ENCODE peak calls at places on chromosomes 7 and 10, in four cellular contexts. R, F, C and U are unnamed samples.

GRCh38 chr7:6367701-6368211 is 80.0 kb downstream of the DAGLB start:
- DNase-seq in C (no peak), F (no peak), R (peak; percentile 81), U (peak; percentile 63)

GRCh38 chr7:128270799-128271411 is 29.8 kb downstream of the LEP start:
- DNase-seq in R (peak; percentile 43), F (peak; percentile 64), C (no peak), U (no peak)

GRCh38 chr7:149604521-149604920 is 106.9 kb upstream of the ZNF746 start:
- DNase-seq in R (peak; percentile 18), C (no peak), F (no peak), U (no peak)

GRCh38 chr7:44219371-44220045 is 18.7 kb downstream of the YKT6 start:
- DNase-seq in C (no peak), R (no peak), F (no peak), U (no peak)

GRCh38 chr7:2289621-2290020 is 24.6 kb downstream of the SNX8 start:
- DNase-seq in F (no peak), R (no peak), C (no peak), U (no peak)

GRCh38 chr10:50325449-50326188 is 74.3 kb upstream of the ASAH2 start:
- DNase-seq in F (no peak), C (no peak), R (peak; percentile 94), U (peak; percentile 17)

GRCh38 chr10:20133669-20134189 is 317.5 kb downstream of the PLXDC2 start:
- DNase-seq in R (no peak), C (no peak), F (no peak), U (no peak)

GRCh38 chr10:122239578-122240257 is 31.4 kb upstream of the BTBD16 start:
- DNase-seq in R (peak; percentile 10), C (no peak), F (no peak), U (no peak)

GRCh38 chr7:68839014-68839413 is 759.3 kb upstream of the AUTS2 start:
- DNase-seq in F (no peak), C (no peak), R (no peak), U (no peak)

GRCh38 chr7:44431091-44431608 is 59.3 kb downstream of the NUDCD3 start:
- DNase-seq in F (peak; percentile 87), R (no peak), C (no peak), U (peak; percentile 17)

GRCh38 chr7:97405842-97406241 is 288.3 kb downstream of the SDHAF3 start:
- DNase-seq in C (no peak), F (no peak), R (peak; percentile 5), U (no peak)

GRCh38 chr7:108158766-108159165 is 28.6 kb upstream of the LAMB4 start:
- DNase-seq in F (no peak), R (peak; percentile 39), C (no peak), U (peak; percentile 63)

GRCh38 chr10:34570887-34571286 is 244.2 kb downstream of the PARD3 start:
- DNase-seq in C (no peak), F (no peak), R (no peak), U (no peak)

GRCh38 chr10:59865101-59865500 is 41.3 kb downstream of the CCDC6 start:
- DNase-seq in R (peak; percentile 44), C (peak; percentile 57), F (peak; percentile 67), U (peak; percentile 85)

DNA sequence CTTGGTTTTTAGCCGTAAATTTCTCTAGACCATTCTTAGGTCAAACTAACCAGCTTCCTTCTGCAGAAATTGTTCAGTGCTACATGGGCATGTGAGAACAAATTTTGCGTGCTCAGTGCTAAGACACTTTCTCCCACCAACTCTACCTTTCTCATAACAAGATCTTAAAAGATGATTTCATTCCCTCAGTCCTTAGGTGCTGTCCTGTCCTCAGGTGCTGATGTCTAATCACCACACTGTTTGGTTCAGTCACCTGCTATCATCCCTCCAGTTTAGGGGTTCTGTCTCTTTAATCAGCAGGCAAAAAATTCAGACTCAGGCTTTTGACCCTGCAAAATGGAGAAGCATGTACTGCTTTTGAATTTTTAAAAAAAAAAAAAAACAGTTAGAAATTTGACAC is 227.5 kb upstream of the YAE1 start:
- DNase-seq in R (no peak), F (no peak), C (no peak), U (no peak)
- H3K9me3 ChIP-seq in R (no peaks in the 10 kb centered on the region), F (no peaks in the 10 kb centered on the region), C (no peaks in the 10 kb centered on the region), U (no peaks in the 10 kb centered on the region)

DNA sequence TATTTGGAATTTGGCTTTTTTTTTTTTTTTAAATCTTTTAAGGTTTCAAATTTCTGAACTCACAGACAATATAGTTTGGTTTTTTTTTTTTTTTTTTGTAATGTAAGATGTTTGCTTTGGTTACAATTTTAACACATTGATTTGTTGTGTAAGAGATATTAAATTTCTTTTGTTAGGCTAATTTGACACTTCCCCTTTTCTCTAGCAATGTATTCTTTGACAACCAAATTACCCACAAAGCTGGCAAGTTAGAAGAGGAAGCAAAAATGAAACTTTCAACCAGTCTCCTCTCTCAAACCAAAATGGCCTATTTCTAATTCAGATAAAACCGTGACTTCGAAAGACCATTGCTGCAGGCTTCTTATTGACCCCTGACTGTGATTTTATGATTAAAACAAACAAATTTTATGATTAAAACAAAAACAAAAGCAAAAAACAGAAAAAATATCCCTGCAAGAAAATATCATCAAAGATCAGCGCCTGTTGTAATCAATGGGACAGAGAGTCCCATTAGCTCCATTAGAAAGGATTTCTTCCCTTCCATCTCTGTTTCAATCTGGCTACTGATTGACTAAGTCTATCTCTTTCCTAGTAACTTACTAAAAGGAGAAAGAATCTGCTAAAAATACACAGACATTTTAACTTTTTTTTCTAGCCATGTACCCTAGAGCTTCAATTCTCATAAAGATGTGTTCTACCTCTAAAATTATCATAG is 489.2 kb downstream of the MDFIC start:
- DNase-seq in F (no peak), C (no peak), R (no peak), U (no peak)
- H3K4me3 ChIP-seq in F (no peak overlapping the region), C (no peak overlapping the region), R (no peak overlapping the region), U (no peak overlapping the region)

DNA sequence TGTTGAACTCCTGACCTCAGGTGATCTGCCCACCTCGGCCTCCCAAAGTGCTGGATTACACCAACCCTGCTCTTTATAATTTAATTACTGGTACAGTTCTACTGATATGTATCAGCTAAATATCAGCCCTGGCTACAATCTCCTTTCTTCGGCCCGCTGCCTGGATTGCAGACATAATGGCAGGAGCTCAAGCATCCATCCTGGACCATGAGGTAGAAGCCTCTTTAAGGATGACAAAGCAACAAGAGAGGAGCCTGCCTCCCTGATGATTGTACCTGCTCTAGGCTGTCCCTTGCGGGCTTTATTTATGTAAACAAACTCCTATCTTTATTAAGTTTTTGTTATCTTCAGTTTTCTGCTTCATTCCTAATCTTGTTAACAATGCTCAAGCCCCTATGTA is 5.6 kb upstream of the PSAP start:
- DNase-seq in C (no peak), F (no peak), R (no peak), U (no peak)
- H3K27ac ChIP-seq in C (no peak overlapping the region), F (no peak overlapping the region), R (no peak overlapping the region), U (no peak overlapping the region)

DNA sequence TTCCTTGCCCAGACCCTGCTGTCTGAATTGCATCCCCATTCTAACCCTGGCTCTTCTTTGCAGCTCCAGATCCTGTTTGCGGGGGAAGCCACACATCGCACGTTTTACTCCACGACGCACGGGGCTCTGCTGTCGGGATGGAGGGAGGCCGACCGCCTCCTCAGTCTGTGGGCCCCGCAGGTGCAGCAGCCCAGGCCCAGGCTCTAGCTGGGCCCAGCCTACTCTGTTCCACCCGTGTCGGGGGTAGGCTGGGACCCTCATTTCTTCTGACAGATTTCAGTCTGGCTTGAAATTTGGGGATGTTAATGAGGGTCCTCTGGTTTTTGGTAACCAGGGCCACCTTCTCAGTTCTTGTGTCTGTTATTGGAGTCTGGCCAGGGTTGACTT is 2.7 kb upstream of the MTG1 start:
- DNase-seq in F (no peak), R (no peak), C (no peak), U (no peak)
- H3K9me3 ChIP-seq in F (no peaks in the 10 kb centered on the region), R (no peaks in the 10 kb centered on the region), C (no peaks in the 10 kb centered on the region), U (no peaks in the 10 kb centered on the region)

GRCh38 chr10:111821876-111822275 is 361.7 kb downstream of the GPAM start:
- DNase-seq in C (no peak), F (no peak), R (no peak), U (no peak)
- H3K4me3 ChIP-seq in C (no peak overlapping the region), F (no peak overlapping the region), R (no peak overlapping the region), U (no peak overlapping the region)